ENCODE peak calls at places on chromosomes 12 and 14, in four cellular contexts. C, F, R and X are unnamed samples.

GRCh38 chr12:28882444-28882843 is 266.6 kb upstream of the FAR2 start:
- DNase-seq in C (no peak), F (no peak), R (peak), X (peak)

GRCh38 chr12:6337958-6338406 is 3.9 kb downstream of the TNFRSF1A start:
- DNase-seq in C (no peak), R (no peak), F (peak), X (peak)

GRCh38 chr12:27424631-27425230 is 21.8 kb upstream of the SMCO2 start:
- DNase-seq in C (no peak), R (peak), F (peak), X (peak)

GRCh38 chr14:63499701-63500250 is 43.4 kb downstream of the PPP2R5E start:
- DNase-seq in R (no peak), C (no peak), F (no peak), X (peak)

GRCh38 chr14:91303091-91303923 is 58.8 kb upstream of the GPR68 start:
- DNase-seq in R (no peak), C (peak), F (peak), X (peak)

GRCh38 chr12:13001725-13002040 is 1.6 kb upstream of the HEBP1 start:
- DNase-seq in F (no peak), C (no peak), R (no peak), X (no peak)

GRCh38 chr14:38171197-38171596 is 36.5 kb upstream of the SSTR1 start:
- DNase-seq in R (no peak), C (no peak), F (no peak), X (peak)

GRCh38 chr14:88479574-88479987 is 75.2 kb downstream of the PTPN21 start:
- DNase-seq in F (no peak), C (no peak), R (no peak), X (no peak)

GRCh38 chr14:101083564-101084435 is 180.3 kb upstream of the RTL1 start:
- DNase-seq in R (no peak), F (no peak), C (no peak), X (no peak)

GRCh38 chr12:131104464-131105350 is 151.0 kb downstream of the ADGRD1 start:
- DNase-seq in C (peak), F (peak), R (peak), X (peak)

GRCh38 chr12:31035944-31036665 is 37.6 kb upstream of the DDX11 start:
- DNase-seq in R (no peak), C (no peak), F (no peak), X (peak)

GRCh38 chr12:22333751-22334695 is 484 bp downstream of the ST8SIA1 start:
- DNase-seq in R (no peak), F (no peak), C (no peak), X (no peak)

GRCh38 chr12:115710104-115710564 is 567.4 kb downstream of the MED13L start:
- DNase-seq in F (peak), C (no peak), R (peak), X (peak)

GRCh38 chr12:122519418-122519817 is 7.3 kb downstream of the RSRC2 start:
- DNase-seq in R (no peak), F (no peak), C (no peak), X (no peak)
- H3K4me3 ChIP-seq in R (no peak), F (no peak), C (no peak), X (no peak)

GRCh38 chr12:80939231-80939950 is 1.7 kb upstream of the LIN7A start:
- DNase-seq in C (peak), F (no peak), R (no peak), X (peak)
- TF ChIP-seq CTCF in C (no peak), F (no peak), R (no peak), X (no peak)

GRCh38 chr12:71759941-71760340 is 5.3 kb downstream of the RAB21 start:
- DNase-seq in C (no peak), F (no peak), R (no peak), X (no peak)
- H3K4me3 ChIP-seq in C (no peak), F (no peak), R (no peak), X (no peak)

GRCh38 chr14:100074431-100075100 is 9.3 kb downstream of the EVL start:
- DNase-seq in C (no peak), F (no peak), R (no peak), X (no peak)

GRCh38 chr14:100076630-100077029 is 11.4 kb downstream of the EVL start:
- DNase-seq in F (peak), C (peak), R (peak), X (peak)

GRCh38 chr14:100077441-100077840 is 12.2 kb downstream of the EVL start:
- DNase-seq in C (no peak), R (no peak), F (no peak), X (no peak)

GRCh38 chr14:100078216-100078780 is 13.1 kb downstream of the EVL start:
- DNase-seq in R (no peak), F (no peak), C (no peak), X (no peak)

DNA sequence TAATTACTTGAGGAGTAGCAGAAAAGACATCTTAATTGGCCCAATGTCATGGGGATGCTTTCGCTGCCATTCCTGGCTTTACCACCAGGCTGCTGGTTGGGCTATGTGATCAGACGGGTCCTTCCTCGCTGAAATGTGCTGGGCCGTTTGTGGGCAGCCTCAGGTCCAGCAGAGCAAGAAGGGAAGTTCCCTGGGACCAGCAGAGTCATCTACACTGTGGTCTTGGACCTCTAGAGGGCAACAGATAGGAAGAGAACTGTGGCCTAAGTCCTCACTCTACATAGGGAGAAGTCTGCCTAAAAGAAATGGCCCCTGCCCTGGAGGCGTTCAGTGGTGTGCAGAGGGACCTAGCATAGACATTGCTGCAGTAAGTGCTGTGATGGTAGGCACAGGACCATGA is 10.9 kb downstream of the EVL start:
- DNase-seq in F (no peak), R (peak), C (peak), X (peak)
- TF ChIP-seq CTCF in F (no peak), R (peak), C (peak), X (peak)

DNA sequence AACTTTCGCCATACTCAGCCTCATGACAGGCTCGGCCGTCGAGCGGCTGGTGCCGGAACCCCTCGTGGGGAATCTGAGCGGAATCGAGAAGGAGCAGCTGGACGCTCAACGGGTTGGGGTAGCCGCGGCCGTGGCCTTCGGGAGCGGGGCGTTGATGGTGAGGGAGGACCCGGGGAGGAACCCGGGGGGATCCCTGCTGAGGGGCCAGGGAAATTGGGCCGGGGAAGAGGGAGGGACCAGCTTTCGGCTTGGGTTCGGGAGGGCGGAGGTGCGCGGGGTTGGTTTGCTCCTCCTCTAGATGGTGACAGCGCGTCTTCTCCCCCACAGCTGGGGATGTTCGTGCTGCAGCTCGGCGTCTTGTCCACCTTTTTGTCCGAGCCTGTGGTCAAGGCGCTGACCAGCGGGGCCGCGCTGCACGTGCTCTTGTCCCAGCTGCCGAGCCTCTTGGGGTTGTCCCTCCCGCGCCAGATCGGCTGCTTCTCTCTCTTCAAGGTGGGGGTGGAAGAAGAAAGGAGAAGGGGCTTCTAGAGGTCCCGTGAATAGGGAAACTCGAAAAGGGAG is 9.8 kb downstream of the ARHGEF25 start:
- DNase-seq in F (no peak), C (no peak), R (no peak), X (no peak)
- H3K4me3 ChIP-seq in F (peak), C (peak), R (peak), X (peak)

DNA sequence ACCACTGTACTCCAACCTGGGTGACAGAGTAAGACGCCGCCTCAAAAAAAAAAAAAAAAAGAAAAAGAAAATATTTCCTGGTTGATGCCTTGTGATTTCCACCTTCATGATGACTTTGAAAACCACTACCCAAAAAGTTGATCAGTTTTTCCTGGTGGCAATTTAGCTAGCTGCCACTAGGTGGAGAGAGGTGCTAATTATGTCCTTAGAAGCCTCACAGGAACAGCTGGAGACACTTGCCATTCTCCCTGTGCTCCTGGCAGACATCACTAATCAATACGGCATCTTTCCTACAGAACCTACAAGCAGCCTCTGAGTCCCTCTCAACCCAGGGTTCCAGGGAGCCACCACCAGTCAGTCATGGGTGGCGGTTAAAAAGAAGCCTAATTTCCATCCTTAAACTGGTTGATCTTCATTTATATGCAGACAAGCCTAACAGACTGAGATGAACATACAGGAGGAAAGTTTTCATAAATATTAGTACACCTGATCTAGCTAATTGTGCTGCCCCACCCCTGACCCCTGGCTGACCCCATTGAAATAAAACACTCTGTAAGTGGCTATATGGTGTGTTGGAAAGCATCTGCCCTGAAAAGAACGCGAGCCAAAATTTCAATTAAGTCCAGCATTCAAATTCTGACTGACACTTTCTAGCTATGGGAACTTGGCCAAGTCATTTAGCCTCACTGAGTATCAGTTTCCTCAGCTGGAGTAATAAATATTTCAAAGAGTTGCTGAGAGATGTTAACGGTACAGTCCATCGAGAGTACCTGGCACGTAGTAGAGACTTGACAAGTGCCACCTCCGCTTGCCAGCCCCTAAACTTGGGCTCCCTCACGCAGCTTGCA is 6.2 kb upstream of the OAS1 start:
- DNase-seq in C (peak), R (peak), F (no peak), X (peak)
- TF ChIP-seq CTCF in C (peak), R (peak), F (peak), X (peak)

DNA sequence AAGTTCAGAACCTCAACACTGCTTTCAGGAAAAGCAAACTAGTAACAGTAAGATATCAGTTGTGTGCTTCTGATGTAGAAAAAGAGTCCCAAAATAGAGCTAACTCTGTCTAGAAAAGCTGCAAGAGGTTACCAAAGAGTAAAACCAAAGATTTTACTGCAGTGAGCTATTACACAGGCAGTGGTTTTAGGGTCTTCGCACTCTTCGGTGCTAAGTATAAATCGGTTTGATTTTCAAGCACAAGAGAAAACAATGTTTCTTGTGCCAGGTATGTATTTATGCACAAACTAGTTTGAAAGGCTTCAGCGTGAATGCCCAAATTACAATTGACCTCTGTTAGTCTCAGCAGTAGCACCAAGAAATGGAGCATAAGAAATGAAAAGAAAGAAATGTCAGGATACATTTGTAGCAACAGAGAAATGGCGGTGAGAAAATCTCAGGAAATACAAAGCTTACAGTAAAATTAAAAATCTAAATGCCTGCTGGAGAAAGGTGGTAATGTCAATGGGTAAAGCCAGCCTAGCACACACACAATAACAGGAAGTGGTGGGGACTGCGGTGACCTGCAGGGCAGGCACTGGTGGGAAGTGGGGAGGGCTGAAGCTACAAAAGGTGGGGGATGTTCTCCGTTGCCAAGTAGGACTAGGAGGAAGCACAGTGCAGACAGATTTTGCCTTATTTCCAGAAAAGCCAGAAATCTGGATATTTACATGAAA is 18.0 kb upstream of the DYRK2 start:
- DNase-seq in R (no peak), C (peak), F (peak), X (no peak)
- H3K4me3 ChIP-seq in R (no peak), C (no peak), F (no peak), X (no peak)

DNA sequence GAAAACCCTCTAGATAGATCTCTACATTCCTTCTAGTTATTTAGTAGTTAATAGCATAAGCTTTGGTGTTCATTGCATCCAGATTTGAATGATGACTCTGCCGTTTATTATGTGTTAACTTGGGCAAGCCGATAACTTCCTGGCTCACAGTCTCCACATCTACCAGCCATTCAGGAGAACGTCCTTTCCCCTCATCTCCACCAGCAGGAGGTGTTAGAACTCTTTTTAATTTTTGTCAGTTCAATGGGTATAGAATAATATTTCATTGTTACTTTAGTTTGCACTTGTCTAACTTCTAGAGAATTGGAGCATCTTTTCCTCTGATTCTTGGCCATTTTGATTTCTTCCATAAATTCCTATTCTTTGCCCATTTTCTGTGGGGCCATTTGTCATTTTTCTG is 30.0 kb upstream of the WSCD2 start:
- DNase-seq in C (no peak), F (no peak), R (no peak), X (no peak)
- TF ChIP-seq CTCF in C (no peak), F (peak), R (peak), X (no peak)

DNA sequence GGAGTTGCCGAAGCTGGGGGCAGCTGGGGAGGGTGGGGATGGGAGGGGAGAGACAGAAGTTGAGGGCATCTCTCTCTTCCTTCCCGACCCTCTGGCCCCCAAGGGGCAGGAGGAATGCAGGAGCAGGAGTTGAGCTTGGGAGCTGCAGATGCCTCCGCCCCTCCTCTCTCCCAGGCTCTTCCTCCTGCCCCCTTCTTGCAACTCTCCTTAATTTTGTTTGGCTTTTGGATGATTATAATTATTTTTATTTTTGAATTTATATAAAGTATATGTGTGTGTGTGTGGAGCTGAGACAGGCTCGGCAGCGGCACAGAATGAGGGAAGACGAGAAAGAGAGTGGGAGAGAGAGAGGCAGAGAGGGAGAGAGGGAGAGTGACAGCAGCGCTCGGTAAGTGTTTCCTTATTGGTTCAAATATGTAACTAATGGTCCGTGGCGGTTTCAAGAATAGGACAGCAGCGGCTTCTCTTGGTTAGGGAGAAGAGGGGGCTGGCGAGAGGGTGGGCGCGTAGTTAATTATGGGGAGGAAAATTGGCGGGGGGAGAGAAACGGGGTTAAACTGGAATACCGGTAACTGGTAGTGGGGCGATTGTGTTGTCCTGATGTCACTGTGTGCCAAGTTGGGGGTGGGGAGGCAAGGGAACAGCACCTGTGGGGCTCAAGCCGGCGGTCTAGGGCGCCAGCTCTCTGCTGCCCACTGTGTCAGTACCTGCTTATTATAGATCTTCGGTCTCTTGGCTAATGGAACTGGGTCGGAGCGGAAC is 8.4 kb downstream of the HOXC8 start:
- DNase-seq in C (no peak), R (peak), F (no peak), X (peak)
- H3K4me3 ChIP-seq in C (peak), R (peak), F (peak), X (peak)